ENCODE peak calls at places on chromosomes 16 and 17, in five cellular contexts. N is stimulated activated CD4-positive, alpha-beta T cell treated with anti-CD3 and anti-CD28 coated beads, Interleukin-1b, Interleukin-23, amount 100 ng/mL, for 24 hours; A is occipital lobe; F is hypothalamus; Z is psoas muscle. Q is an unnamed sample.

GRCh38 chr17:14061666-14062560 is 7.4 kb upstream of the COX10 start:
- DNase-seq in N (no peak), A (no peak), F (no peak), Z (peak; percentile 30), Q (peak; percentile 92)

GRCh38 chr17:77133087-77133633 is 7.6 kb upstream of the SEC14L1 start:
- DNase-seq in N (no peak), A (no peak), F (no peak), Z (no peak), Q (no peak)

GRCh38 chr17:80124351-80124981 is 22.5 kb downstream of the EIF4A3 start:
- DNase-seq in N (no peak), A (no peak), F (no peak), Z (no peak), Q (no peak)

GRCh38 chr16:16857603-16858283 is 478.8 kb downstream of the NPIPA7 start:
- DNase-seq in N (no peak), A (no peak), F (no peak), Z (no peak), Q (no peak)

GRCh38 chr16:82832861-82833260 is 206.1 kb downstream of the CDH13 start:
- DNase-seq in N (no peak), A (no peak), F (no peak), Z (no peak), Q (peak; percentile 44)

GRCh38 chr17:43779145-43780125 is 658 bp upstream of the DUSP3 start:
- DNase-seq in N (no peak), A (no peak), F (no peak), Z (no peak), Q (no peak)

GRCh38 chr17:35799942-35800341 is 4.5 kb upstream of the MMP28 start:
- DNase-seq in N (no peak), A (peak; percentile 73), F (no peak), Z (peak; percentile 57), Q (peak; percentile 88)

GRCh38 chr16:58409316-58409973 is 17.2 kb downstream of the GINS3 start:
- DNase-seq in N (no peak), A (no peak), F (no peak), Z (peak; percentile 33), Q (peak; percentile 91)

GRCh38 chr17:4476017-4476416 is 22.7 kb upstream of the SPNS2 start:
- DNase-seq in N (no peak), A (no peak), F (no peak), Z (no peak), Q (no peak)

GRCh38 chr17:76670020-76670707 is 26.6 kb upstream of the ST6GALNAC1 start:
- DNase-seq in N (no peak), A (no peak), F (no peak), Z (no peak), Q (peak; percentile 48)

GRCh38 chr16:75494184-75494583 is 1.1 kb downstream of the CHST6 start:
- DNase-seq in N (no peak), A (no peak), F (no peak), Z (no peak), Q (no peak)

GRCh38 chr17:2695961-2696760 is 15.4 kb downstream of the CLUH start:
- DNase-seq in N (no peak), A (no peak), F (no peak), Z (no peak), Q (no peak)

GRCh38 chr17:50063516-50064252 is 7.8 kb downstream of the ITGA3 start:
- DNase-seq in N (no peak), A (no peak), F (no peak), Z (no peak), Q (peak; percentile 81)

GRCh38 chr16:14155572-14156213 is 84.6 kb downstream of the MRTFB start:
- DNase-seq in N (no peak), A (no peak), F (no peak), Z (no peak), Q (no peak)

GRCh38 chr17:17344507-17345293 is 41.5 kb downstream of the NT5M start:
- DNase-seq in N (no peak), A (no peak), F (no peak), Z (no peak), Q (no peak)

GRCh38 chr17:31357831-31358400 is 33.6 kb upstream of the RAB11FIP4 start:
- DNase-seq in N (no peak), A (no peak), F (no peak), Z (no peak), Q (no peak)

GRCh38 chr16:3690991-3691720 is 26.2 kb downstream of the TRAP1 start:
- DNase-seq in N (no peak), A (no peak), F (no peak), Z (peak; percentile 34), Q (peak; percentile 4)

GRCh38 chr17:16515933-16516332 is 23.9 kb upstream of the LRRC75A start:
- DNase-seq in N (no peak), A (no peak), F (no peak), Z (no peak), Q (no peak)

GRCh38 chr17:80884811-80885210 is 106.8 kb upstream of the CHMP6 start:
- DNase-seq in N (no peak), A (no peak), F (no peak), Z (no peak), Q (no peak)

GRCh38 chr16:75234856-75235696 is 16.3 kb downstream of the CTRB1 start:
- DNase-seq in N (no peak), A (no peak), F (no peak), Z (no peak), Q (no peak)

GRCh38 chr16:69626256-69626655 is 60.5 kb downstream of the NFAT5 start:
- DNase-seq in N (no peak), A (no peak), F (no peak), Z (no peak), Q (peak; percentile 9)

GRCh38 chr16:65991149-65991701 is 375.3 kb upstream of the CDH5 start:
- DNase-seq in N (no peak), A (no peak), F (no peak), Z (no peak), Q (no peak)

GRCh38 chr16:3919413-3919812 is 38.9 kb upstream of the CREBBP start:
- DNase-seq in N (no peak), A (no peak), F (no peak), Z (no peak), Q (no peak)

Q was measured in M059J.